ENCODE peak calls at places on chromosomes 3 and 15, in four cellular contexts. D, G, R and O are unnamed samples. For H3K9me3, the result is how much of the 10 kb centered on the place peaks cover.

GRCh38 chr15:42141246-42141645 is 15.2 kb downstream of the PLA2G4F start:
- DNase-seq in D (no peak), G (no peak), R (no peak), O (no peak)

GRCh38 chr3:166291510-166291909 is 454.3 kb upstream of the BCHE start:
- DNase-seq in D (no peak), G (no peak), R (no peak), O (no peak)

GRCh38 chr3:166688665-166689064 is 691.4 kb downstream of the ZBBX start:
- DNase-seq in D (no peak), G (no peak), R (no peak), O (no peak)

GRCh38 chr15:45522179-45522930 is at the start of gene SLC30A4:
- DNase-seq in D (peak), G (peak), R (peak), O (peak)

GRCh38 chr3:30256474-30256873 is 349.9 kb upstream of the TGFBR2 start:
- DNase-seq in D (no peak), G (no peak), R (no peak), O (no peak)

GRCh38 chr3:46478341-46478740 is 13.6 kb upstream of the LTF start:
- DNase-seq in D (no peak), G (no peak), R (no peak), O (no peak)

GRCh38 chr3:51568041-51568440 is 29.5 kb downstream of the RAD54L2 start:
- DNase-seq in D (no peak), G (no peak), R (no peak), O (no peak)

GRCh38 chr15:40291088-40291574 is 8.3 kb upstream of the ANKRD63 start:
- DNase-seq in D (peak), G (no peak), R (no peak), O (peak)

GRCh38 chr3:55531266-55531665 is 44.2 kb upstream of the WNT5A start:
- DNase-seq in D (no peak), G (no peak), R (no peak), O (no peak)

GRCh38 chr3:100682056-100682853 is 27.0 kb upstream of the TFG start:
- DNase-seq in D (no peak), G (peak), R (no peak), O (peak)

GRCh38 chr3:128502-128901 is 68.1 kb upstream of the CHL1 start:
- DNase-seq in D (no peak), G (no peak), R (no peak), O (no peak)

GRCh38 chr3:149214702-149215101 is 6.9 kb downstream of the CP start:
- DNase-seq in D (no peak), G (no peak), R (no peak), O (no peak)

GRCh38 chr15:65068436-65068835 is 645 bp upstream of the RASL12 start:
- DNase-seq in D (no peak), G (no peak), R (peak), O (no peak)

GRCh38 chr3:130546920-130547679 is 30.1 kb downstream of the COL6A6 start:
- DNase-seq in D (no peak), G (no peak), R (no peak), O (no peak)

GRCh38 chr3:66036586-66037061 is 2.1 kb downstream of the MAGI1 start:
- DNase-seq in D (no peak), G (peak), R (no peak), O (no peak)

GRCh38 chr3:171187706-171188290 is 161.3 kb upstream of the SLC2A2 start:
- DNase-seq in D (peak), G (no peak), R (no peak), O (peak)

GRCh38 chr3:117486709-117487394 is 777.3 kb downstream of the TUSC7 start:
- DNase-seq in D (no peak), G (no peak), R (no peak), O (no peak)

GRCh38 chr15:26739791-26740190 is 33.1 kb downstream of the GABRB3 start:
- DNase-seq in D (no peak), G (no peak), R (no peak), O (no peak)
- H3K9me3 ChIP-seq in D (under half), G (under half), R (under half), O (under half)

GRCh38 chr15:86610038-86610437 is 530.4 kb downstream of the AGBL1 start:
- DNase-seq in D (no peak), G (no peak), R (no peak), O (no peak)
- H3K9me3 ChIP-seq in D (under half), G (under half), R (under half), O (under half)

DNA sequence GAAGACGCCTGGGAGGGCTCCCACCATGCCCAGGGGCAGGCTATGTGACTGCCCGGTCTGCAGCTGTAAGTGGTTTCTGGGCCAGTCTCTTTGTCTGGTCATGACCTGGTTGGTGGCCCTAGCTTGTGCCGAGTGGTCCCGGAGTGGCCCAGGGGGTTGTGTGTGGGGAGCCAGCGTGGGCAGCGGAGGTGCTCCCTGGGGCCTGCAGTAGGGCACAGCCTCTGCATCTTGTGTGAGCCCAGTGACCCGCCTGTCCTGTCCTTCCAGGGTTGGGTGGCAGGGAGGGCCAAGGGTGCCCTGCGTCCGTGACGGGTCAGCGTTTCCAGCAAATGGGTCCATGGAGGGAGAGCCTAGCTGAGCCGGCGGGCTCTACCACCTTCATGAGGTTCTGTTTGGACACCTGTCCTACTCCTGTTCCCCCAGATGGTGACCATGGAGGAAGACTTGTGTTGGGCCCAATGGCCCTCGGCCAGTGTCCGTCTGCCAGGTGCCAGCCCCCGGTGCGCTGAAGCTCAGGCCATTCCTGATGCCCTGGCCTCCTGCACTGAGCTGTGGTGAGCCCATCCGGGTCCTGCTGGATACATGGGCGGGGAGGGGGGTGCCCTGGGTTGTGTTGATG is 215.4 kb downstream of the SNRPN start:
- DNase-seq in D (no peak), G (no peak), R (peak), O (no peak)
- H3K9me3 ChIP-seq in D (under half), G (under half), R (under half), O (under half)

DNA sequence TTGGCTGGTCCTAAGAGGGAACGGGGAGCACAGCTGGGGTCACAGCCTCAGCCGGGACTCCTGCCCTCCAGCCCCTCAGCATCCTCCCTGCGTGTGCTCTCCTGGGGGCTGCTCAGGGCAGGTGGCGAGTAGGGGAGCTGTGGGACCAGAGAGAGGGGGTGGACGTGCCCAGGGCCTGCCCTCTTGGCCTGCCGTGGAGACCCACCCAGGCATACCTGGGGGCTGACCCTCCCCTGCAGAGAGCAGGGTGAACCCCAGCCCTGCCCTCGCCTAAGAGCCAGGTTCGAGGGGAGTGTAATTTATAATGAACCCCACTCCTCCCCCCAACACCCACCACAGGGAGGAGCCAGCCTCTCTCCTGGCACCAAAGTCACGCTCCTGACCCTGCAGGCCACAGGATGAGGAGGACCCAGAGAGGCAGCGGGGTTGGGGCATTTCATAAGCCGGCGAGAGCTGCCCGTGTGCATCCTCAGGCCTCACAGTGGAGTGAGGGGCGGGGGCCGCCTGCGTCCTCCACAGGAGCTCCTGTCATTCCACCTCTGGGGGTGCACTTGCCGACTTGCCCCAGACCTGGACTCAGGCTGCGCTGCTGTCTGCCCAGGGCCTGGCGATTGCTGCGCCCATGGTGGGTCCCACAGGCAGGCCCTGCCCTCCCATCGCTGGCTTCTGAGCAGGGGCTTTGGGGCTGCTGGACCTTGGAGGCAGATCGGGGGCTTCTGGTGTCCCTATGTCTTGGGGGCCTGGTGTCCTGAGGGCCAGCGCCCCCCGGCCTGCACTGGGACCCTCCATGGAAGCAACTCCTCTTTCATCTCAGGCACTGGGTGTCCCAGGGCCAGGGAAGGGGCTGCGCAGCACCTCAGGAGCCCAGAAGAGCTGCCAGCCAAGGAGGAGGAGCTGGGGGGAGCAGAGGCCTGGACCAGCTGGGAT is 184.2 kb downstream of the GOLGA6L6 start:
- DNase-seq in D (no peak), G (no peak), R (peak), O (peak)
- H3K9me3 ChIP-seq in D (under half), G (under half), R (under half), O (under half)

DNA sequence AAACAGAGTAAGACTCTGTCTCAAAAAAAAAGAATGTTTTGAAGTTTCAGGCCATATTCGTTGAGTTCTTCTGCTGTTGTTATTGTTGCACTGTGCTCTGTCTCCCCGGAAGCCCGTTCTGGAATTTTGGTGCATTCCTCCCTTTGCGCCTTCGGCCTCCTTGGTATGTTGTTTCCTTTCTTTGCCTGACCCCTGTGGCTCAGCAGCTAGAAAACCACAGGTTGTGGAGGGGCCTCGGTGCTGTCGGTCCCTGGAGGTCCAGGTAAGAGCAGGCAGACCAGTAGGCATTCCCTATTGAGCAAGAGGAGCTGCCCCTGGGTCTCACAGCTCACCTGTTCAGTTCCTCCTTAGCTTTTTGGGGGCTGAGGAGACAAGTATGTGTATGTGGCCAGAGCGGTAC is 51.0 kb upstream of the DLG1 start:
- DNase-seq in D (no peak), G (no peak), R (no peak), O (no peak)
- H3K9me3 ChIP-seq in D (under half), G (under half), R (under half), O (under half)

DNA sequence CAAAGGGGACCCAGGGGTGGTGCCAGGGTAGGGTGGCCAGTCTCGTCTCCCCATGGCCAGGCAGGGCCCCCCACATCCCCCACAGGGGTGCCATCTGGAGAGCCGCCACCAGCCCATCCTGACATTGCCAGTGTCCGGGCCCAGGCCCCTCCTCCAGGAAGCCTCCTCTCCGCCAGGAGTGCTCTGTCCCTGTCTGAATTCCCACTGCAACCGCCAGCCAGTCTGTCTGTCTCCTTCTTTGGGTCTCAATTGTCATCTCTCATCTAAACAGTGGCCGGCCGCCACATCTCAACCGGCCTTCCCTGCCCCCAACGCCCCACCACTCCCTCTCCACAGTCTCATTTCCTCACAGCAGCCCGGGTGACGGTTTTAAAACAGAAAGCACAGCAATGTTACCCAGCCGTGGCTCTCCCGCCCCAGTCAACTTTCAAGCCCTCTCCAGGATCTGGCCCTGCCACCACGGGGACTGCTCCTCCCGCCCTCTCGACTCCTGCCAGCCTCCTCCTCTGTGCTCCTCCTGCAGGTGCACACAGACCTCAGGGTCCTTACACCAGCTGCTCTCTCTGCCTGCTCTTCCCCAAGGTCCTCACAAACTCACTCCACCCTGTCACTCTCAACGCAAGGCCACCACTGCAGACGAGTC is 57.0 kb downstream of the IQSEC1 start:
- DNase-seq in D (no peak), G (peak), R (peak), O (peak)
- H3K9me3 ChIP-seq in D (under half), G (under half), R (under half), O (under half)

DNA sequence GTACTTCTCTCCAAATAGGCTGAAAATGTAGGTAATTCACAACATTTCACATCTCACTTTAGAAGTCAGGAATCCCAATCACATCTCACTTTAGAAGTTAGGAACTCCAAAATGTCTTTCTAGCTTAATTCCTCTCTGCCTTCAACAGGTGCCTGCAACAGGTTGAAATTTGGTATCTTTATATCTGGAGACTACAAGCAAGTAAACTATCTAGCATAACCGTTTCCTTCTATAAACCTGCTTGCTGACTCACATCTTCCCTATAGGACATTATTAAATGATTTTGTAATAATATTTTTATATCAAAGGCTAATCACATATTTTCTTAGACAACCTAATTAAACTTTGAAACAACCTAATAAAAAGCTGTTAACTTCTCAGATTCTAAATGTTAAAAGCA is 18.2 kb downstream of the RFX7 start:
- DNase-seq in D (no peak), G (no peak), R (no peak), O (no peak)
- H3K9me3 ChIP-seq in D (under half), G (under half), R (under half), O (under half)